ENCODE peak calls at places on chromosomes 1 and 21, in seven cellular contexts. T is transverse colon, M is Peyer's patch, R is tibial artery, B is mucosa of descending colon, S is heart right ventricle, Q is AG04450. A is an unnamed sample.

GRCh38 chr1:165288301-165289120 is 68.0 kb downstream of the LMX1A start:
- DNase-seq in Q (no peak), M (no peak), R (no peak), T (peak; percentile 38), B (peak; percentile 36), S (no peak), A (no peak)

GRCh38 chr1:169107673-169108160 is 1.2 kb downstream of the ATP1B1 start:
- DNase-seq in M (no peak), B (no peak), S (peak; percentile 47), Q (no peak), T (no peak), R (no peak), A (peak; percentile 77)

GRCh38 chr1:91523462-91523861 is 22.8 kb downstream of the CDC7 start:
- DNase-seq in S (no peak), B (no peak), R (no peak), M (no peak), Q (no peak), T (no peak), A (no peak)

GRCh38 chr21:38498057-38498833 is at the start of gene ERG:
- DNase-seq in B (no peak), M (no peak), R (no peak), Q (no peak), T (no peak), S (no peak), A (no peak)

GRCh38 chr1:41758904-41759548 is 159.7 kb downstream of the HIVEP3 start:
- DNase-seq in B (no peak), Q (no peak), M (no peak), T (no peak), S (no peak), R (no peak), A (peak; percentile 96)

GRCh38 chr1:113937146-113937545 is 8.0 kb downstream of the HIPK1 start:
- DNase-seq in Q (no peak), T (no peak), M (no peak), S (no peak), R (no peak), B (no peak), A (peak; percentile 23)

GRCh38 chr1:62962794-62963776 is 179.2 kb downstream of the ATG4C start:
- DNase-seq in R (no peak), S (peak; percentile 12), B (peak; percentile 45), Q (no peak), M (peak; percentile 76), T (peak; percentile 26), A (peak; percentile 53)

GRCh38 chr1:53662951-53663350 is 76.0 kb downstream of the GLIS1 start:
- DNase-seq in B (no peak), M (peak; percentile 34), T (no peak), S (no peak), Q (no peak), R (no peak), A (no peak)

GRCh38 chr1:17831619-17832018 is 76.5 kb downstream of the ACTL8 start:
- DNase-seq in T (no peak), R (no peak), M (no peak), B (no peak), Q (peak; percentile 24), S (peak; percentile 33), A (peak; percentile 56)

GRCh38 chr1:31617218-31617916 is at the start of gene HCRTR1:
- DNase-seq in T (no peak), B (no peak), R (no peak), Q (no peak), M (no peak), S (no peak), A (no peak)
- H3K4me3 ChIP-seq in T (no peak within 1 kb of the TSS), B (no peak within 1 kb of the TSS), R (peak within 1 kb of the TSS; percentile 47), Q (peak within 1 kb of the TSS; percentile 54), M (peak within 1 kb of the TSS; percentile 47), S (peak within 1 kb of the TSS; percentile 67), A (peak within 1 kb of the TSS; percentile 39)

DNA sequence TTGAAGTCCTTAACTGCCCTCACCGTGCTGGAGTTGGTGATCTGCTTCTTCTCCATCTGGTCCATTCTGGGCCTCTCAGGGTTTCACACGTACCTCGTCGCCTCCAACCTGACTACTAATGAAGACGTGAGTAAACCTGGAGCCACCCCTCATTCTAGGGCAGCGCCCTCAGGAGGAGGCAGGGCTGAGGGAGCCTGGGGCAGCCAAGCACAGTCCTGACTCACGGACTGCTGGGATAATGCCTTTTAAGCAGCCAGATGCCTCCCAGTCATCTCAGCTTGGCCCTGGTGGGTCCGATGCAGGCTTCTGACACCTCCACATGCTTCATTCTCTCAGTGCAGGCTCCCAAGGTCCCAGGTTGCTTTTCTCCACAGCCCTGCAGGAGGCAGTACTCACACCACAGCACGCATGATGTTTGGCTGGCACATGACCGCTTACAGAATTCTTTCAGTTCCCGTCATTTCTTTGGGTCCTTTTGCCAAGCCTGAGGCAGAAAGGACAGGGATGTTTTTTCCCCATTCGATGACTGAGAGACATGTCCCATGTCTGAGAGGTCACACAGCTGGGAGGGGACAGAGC is 11.8 kb upstream of the SFN start:
- DNase-seq in B (no peak), M (no peak), S (no peak), T (no peak), R (no peak), Q (no peak), A (no peak)
- TF ChIP-seq CTCF in B (no peak), M (no peak), S (no peak), T (no peak), R (no peak), Q (peak; percentile 6), A (peak; percentile 3)

DNA sequence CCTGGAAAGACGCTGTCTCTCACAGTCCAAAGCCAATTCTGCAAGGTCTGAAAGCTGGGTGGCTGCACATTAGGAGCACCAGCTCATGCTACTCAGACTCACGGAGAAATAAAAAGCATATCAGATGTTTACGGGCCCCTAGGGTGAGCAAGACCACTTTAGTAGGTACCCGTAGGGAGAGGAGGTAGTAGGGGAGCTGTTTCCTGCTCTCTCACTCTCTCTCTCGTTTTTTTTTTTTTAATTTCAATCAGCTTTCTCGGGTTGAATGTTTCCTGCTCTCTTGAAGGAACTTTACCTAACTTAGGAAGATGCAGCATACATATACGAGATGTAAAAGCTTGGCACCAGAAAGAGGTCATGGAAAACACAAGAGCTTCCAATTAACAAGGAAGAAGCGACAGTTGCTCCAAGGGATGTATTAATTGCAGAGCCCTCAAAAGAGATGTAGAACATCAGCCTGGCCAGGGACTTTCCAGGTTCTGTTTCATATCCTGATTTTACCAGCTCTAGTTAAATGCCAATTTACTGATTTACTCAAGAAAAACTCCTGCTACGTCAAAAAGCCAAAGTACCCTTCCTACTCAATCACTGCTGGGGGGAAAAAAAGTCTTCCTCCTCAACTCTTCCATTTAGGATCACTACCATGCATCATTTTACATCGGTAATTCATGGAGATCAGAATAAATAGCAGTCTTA is 3.1 kb downstream of the LORICRIN start:
- DNase-seq in Q (no peak), R (no peak), B (no peak), T (no peak), M (no peak), S (no peak), A (no peak)
- H3K4me3 ChIP-seq in Q (no peak overlapping the region), R (no peak overlapping the region), B (no peak overlapping the region), T (no peak overlapping the region), M (no peak overlapping the region), S (no peak overlapping the region), A (no peak overlapping the region)

GRCh38 chr1:112298558-112298957 is 97.5 kb upstream of the CTTNBP2NL start:
- DNase-seq in Q (peak; percentile 15), T (peak; percentile 51), S (no peak), R (no peak), M (no peak), B (peak; percentile 59), A (peak; percentile 66)
- TF ChIP-seq CTCF in Q (peak; percentile 69), T (peak; percentile 61), S (peak; percentile 48), R (no peak), M (no peak), B (peak; percentile 18), A (peak; percentile 82)

GRCh38 chr1:205700865-205701401 is 20.6 kb upstream of the SLC45A3 start:
- DNase-seq in T (no peak), R (no peak), Q (no peak), B (no peak), S (peak; percentile 31), M (no peak), A (peak; percentile 28)
- H3K4me3 ChIP-seq in T (no peak overlapping the region), R (no peak overlapping the region), Q (no peak overlapping the region), B (no peak overlapping the region), S (no peak overlapping the region), M (no peak overlapping the region), A (no peak overlapping the region)

DNA sequence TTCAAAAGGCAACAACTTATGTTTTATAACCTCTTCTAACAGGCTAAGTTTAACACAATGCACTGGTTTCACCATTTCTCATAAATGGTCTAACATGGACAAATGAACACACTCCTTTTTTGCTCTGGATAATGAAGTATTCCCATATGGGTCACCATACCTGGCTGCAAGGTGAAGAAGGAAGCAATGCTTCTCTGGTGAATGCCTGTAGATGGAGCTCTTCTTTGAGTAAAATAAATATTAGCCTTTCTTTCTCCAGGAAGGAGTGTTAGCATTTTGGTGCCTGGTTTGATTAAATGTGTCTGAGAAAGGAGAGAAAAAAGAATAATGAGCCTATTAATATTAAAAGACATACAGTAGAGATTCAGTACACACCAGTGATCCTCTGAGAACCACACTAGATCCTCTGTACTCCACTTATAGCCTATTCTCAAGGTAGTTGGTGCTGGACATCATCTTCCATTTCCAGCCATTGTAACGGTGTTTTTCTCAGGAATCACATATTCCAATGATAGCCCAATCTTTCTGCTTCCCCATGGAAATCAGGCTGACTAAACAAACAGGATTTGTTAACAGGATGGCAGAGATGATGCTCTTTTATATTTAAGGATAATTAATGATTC is 17.6 kb downstream of the MTFR1L start:
- DNase-seq in S (no peak), Q (no peak), R (no peak), M (no peak), T (no peak), B (no peak), A (no peak)
- TF ChIP-seq CTCF in S (peak; percentile 25), Q (peak; percentile 49), R (no peak), M (no peak), T (no peak), B (no peak), A (peak; percentile 36)

DNA sequence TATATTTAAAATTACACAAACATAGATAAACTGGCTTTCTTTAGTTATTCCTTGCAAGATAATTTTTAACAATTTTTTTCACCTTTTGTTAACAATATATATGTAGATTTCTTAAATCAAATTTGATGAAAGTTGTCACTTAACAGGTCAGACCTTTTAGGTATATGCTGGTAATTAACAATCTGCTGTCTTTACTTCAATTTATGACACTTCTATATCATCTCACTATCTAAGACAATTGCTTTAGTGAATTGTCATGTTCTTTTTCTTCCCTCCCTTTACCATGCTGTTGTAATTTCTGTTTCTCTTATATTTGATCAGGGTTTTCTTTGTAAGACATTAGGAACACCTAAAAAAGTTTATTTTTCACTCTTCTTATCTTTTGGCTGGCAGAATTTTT is 2.0 kb downstream of the IFI16 start:
- DNase-seq in B (no peak), S (no peak), M (no peak), T (no peak), R (no peak), Q (no peak), A (no peak)
- H3K4me3 ChIP-seq in B (no peak overlapping the region), S (peak overlapping the region; percentile 66), M (peak overlapping the region; percentile 60), T (no peak overlapping the region), R (peak overlapping the region; percentile 55), Q (peak overlapping the region; percentile 76), A (peak overlapping the region; percentile 94)

A was measured in fibroblast of mammary gland.